ENCODE peak calls at places on chromosomes 16 and 17, in eight cellular contexts. One of them, this sample, is unnamed.

GRCh38 chr17:66347661-66348604 is 45.5 kb downstream of the PRKCA start:
- DNase-seq in GM20000: no peak
- DNase-seq in NCI-H2081: peak
- DNase-seq in adrenal gland: peak
- DNase-seq in mesenteric fat pad: no peak
- DNase-seq in M059J: peak
- DNase-seq in stimulated activated CD8-positive, alpha-beta memory T cell treated with anti-CD3 and anti-CD28 coated beads, Interleukin-2, amount 100 ng/mL, for 1 hour: no peak
- DNase-seq in AG09319: no peak
- DNase-seq in this sample: no peak

GRCh38 chr16:19540241-19540970 is 15.1 kb upstream of the VPS35L start:
- DNase-seq in NCI-H2081: no peak
- DNase-seq in AG09319: no peak
- DNase-seq in mesenteric fat pad: no peak
- DNase-seq in stimulated activated CD8-positive, alpha-beta memory T cell treated with anti-CD3 and anti-CD28 coated beads, Interleukin-2, amount 100 ng/mL, for 1 hour: no peak
- DNase-seq in GM20000: no peak
- DNase-seq in M059J: no peak
- DNase-seq in adrenal gland: no peak
- DNase-seq in this sample: no peak

GRCh38 chr17:50049636-50050035 is 6.3 kb upstream of the ITGA3 start:
- DNase-seq in NCI-H2081: no peak
- DNase-seq in stimulated activated CD8-positive, alpha-beta memory T cell treated with anti-CD3 and anti-CD28 coated beads, Interleukin-2, amount 100 ng/mL, for 1 hour: no peak
- DNase-seq in AG09319: no peak
- DNase-seq in GM20000: no peak
- DNase-seq in M059J: peak
- DNase-seq in adrenal gland: no peak
- DNase-seq in mesenteric fat pad: no peak
- DNase-seq in this sample: no peak

GRCh38 chr16:67449739-67450138 is 18.8 kb downstream of the HSD11B2 start:
- DNase-seq in M059J: no peak
- DNase-seq in adrenal gland: peak
- DNase-seq in NCI-H2081: no peak
- DNase-seq in AG09319: no peak
- DNase-seq in mesenteric fat pad: no peak
- DNase-seq in stimulated activated CD8-positive, alpha-beta memory T cell treated with anti-CD3 and anti-CD28 coated beads, Interleukin-2, amount 100 ng/mL, for 1 hour: no peak
- DNase-seq in GM20000: no peak
- DNase-seq in this sample: no peak

GRCh38 chr16:79317521-79317920 is 283.0 kb downstream of the MAF start:
- DNase-seq in GM20000: no peak
- DNase-seq in adrenal gland: no peak
- DNase-seq in mesenteric fat pad: no peak
- DNase-seq in NCI-H2081: no peak
- DNase-seq in AG09319: no peak
- DNase-seq in M059J: no peak
- DNase-seq in stimulated activated CD8-positive, alpha-beta memory T cell treated with anti-CD3 and anti-CD28 coated beads, Interleukin-2, amount 100 ng/mL, for 1 hour: no peak
- DNase-seq in this sample: no peak

GRCh38 chr17:47239663-47240374 is 13.8 kb upstream of the ITGB3 start:
- DNase-seq in NCI-H2081: peak
- DNase-seq in mesenteric fat pad: peak
- DNase-seq in adrenal gland: peak
- DNase-seq in AG09319: peak
- DNase-seq in M059J: peak
- DNase-seq in stimulated activated CD8-positive, alpha-beta memory T cell treated with anti-CD3 and anti-CD28 coated beads, Interleukin-2, amount 100 ng/mL, for 1 hour: no peak
- DNase-seq in GM20000: no peak
- DNase-seq in this sample: peak

GRCh38 chr17:73533801-73534574 is 110.3 kb downstream of the SDK2 start:
- DNase-seq in GM20000: no peak
- DNase-seq in adrenal gland: no peak
- DNase-seq in NCI-H2081: peak
- DNase-seq in stimulated activated CD8-positive, alpha-beta memory T cell treated with anti-CD3 and anti-CD28 coated beads, Interleukin-2, amount 100 ng/mL, for 1 hour: no peak
- DNase-seq in AG09319: no peak
- DNase-seq in mesenteric fat pad: no peak
- DNase-seq in M059J: no peak
- DNase-seq in this sample: peak

GRCh38 chr17:28216528-28216927 is 102.5 kb upstream of the TMEM97 start:
- DNase-seq in stimulated activated CD8-positive, alpha-beta memory T cell treated with anti-CD3 and anti-CD28 coated beads, Interleukin-2, amount 100 ng/mL, for 1 hour: no peak
- DNase-seq in M059J: peak
- DNase-seq in GM20000: no peak
- DNase-seq in AG09319: no peak
- DNase-seq in NCI-H2081: no peak
- DNase-seq in adrenal gland: no peak
- DNase-seq in mesenteric fat pad: no peak
- DNase-seq in this sample: peak

GRCh38 chr16:50252874-50253510 is 13.4 kb upstream of the ADCY7 start:
- DNase-seq in NCI-H2081: no peak
- DNase-seq in AG09319: no peak
- DNase-seq in adrenal gland: no peak
- DNase-seq in M059J: no peak
- DNase-seq in mesenteric fat pad: peak
- DNase-seq in GM20000: no peak
- DNase-seq in stimulated activated CD8-positive, alpha-beta memory T cell treated with anti-CD3 and anti-CD28 coated beads, Interleukin-2, amount 100 ng/mL, for 1 hour: no peak
- DNase-seq in this sample: no peak

GRCh38 chr17:9109933-9110332 is 88.6 kb downstream of the NTN1 start:
- DNase-seq in M059J: no peak
- DNase-seq in mesenteric fat pad: peak
- DNase-seq in NCI-H2081: no peak
- DNase-seq in adrenal gland: no peak
- DNase-seq in AG09319: no peak
- DNase-seq in stimulated activated CD8-positive, alpha-beta memory T cell treated with anti-CD3 and anti-CD28 coated beads, Interleukin-2, amount 100 ng/mL, for 1 hour: no peak
- DNase-seq in GM20000: no peak
- DNase-seq in this sample: no peak

GRCh38 chr17:226773-227580 is 45.5 kb upstream of the DOC2B start:
- DNase-seq in NCI-H2081: no peak
- DNase-seq in M059J: peak
- DNase-seq in AG09319: no peak
- DNase-seq in GM20000: no peak
- DNase-seq in adrenal gland: peak
- DNase-seq in stimulated activated CD8-positive, alpha-beta memory T cell treated with anti-CD3 and anti-CD28 coated beads, Interleukin-2, amount 100 ng/mL, for 1 hour: no peak
- DNase-seq in mesenteric fat pad: no peak
- DNase-seq in this sample: no peak

GRCh38 chr17:7794063-7794663 is 39.9 kb upstream of the KDM6B start:
- DNase-seq in M059J: no peak
- DNase-seq in mesenteric fat pad: no peak
- DNase-seq in AG09319: no peak
- DNase-seq in adrenal gland: no peak
- DNase-seq in GM20000: no peak
- DNase-seq in NCI-H2081: no peak
- DNase-seq in stimulated activated CD8-positive, alpha-beta memory T cell treated with anti-CD3 and anti-CD28 coated beads, Interleukin-2, amount 100 ng/mL, for 1 hour: no peak
- DNase-seq in this sample: no peak

GRCh38 chr17:49971848-49972485 is 3.0 kb downstream of the DLX4 start:
- DNase-seq in adrenal gland: peak
- DNase-seq in AG09319: no peak
- DNase-seq in M059J: peak
- DNase-seq in NCI-H2081: no peak
- DNase-seq in mesenteric fat pad: no peak
- DNase-seq in stimulated activated CD8-positive, alpha-beta memory T cell treated with anti-CD3 and anti-CD28 coated beads, Interleukin-2, amount 100 ng/mL, for 1 hour: no peak
- DNase-seq in GM20000: no peak
- DNase-seq in this sample: peak

GRCh38 chr17:55285340-55286301 is 20.9 kb downstream of the HLF start:
- DNase-seq in NCI-H2081: no peak
- DNase-seq in GM20000: no peak
- DNase-seq in AG09319: no peak
- DNase-seq in stimulated activated CD8-positive, alpha-beta memory T cell treated with anti-CD3 and anti-CD28 coated beads, Interleukin-2, amount 100 ng/mL, for 1 hour: no peak
- DNase-seq in M059J: peak
- DNase-seq in mesenteric fat pad: no peak
- DNase-seq in adrenal gland: peak
- DNase-seq in this sample: no peak

GRCh38 chr17:78789663-78790181 is 7.6 kb upstream of the CYTH1 start:
- DNase-seq in mesenteric fat pad: no peak
- DNase-seq in stimulated activated CD8-positive, alpha-beta memory T cell treated with anti-CD3 and anti-CD28 coated beads, Interleukin-2, amount 100 ng/mL, for 1 hour: no peak
- DNase-seq in GM20000: no peak
- DNase-seq in adrenal gland: peak
- DNase-seq in M059J: no peak
- DNase-seq in NCI-H2081: peak
- DNase-seq in AG09319: no peak
- DNase-seq in this sample: no peak

GRCh38 chr17:27038676-27039075 is 255.2 kb upstream of the WSB1 start:
- DNase-seq in adrenal gland: no peak
- DNase-seq in mesenteric fat pad: no peak
- DNase-seq in AG09319: no peak
- DNase-seq in GM20000: no peak
- DNase-seq in stimulated activated CD8-positive, alpha-beta memory T cell treated with anti-CD3 and anti-CD28 coated beads, Interleukin-2, amount 100 ng/mL, for 1 hour: no peak
- DNase-seq in M059J: peak
- DNase-seq in NCI-H2081: no peak
- DNase-seq in this sample: peak

GRCh38 chr16:24189941-24190340 is 66.2 kb upstream of the CACNG3 start:
- DNase-seq in M059J: no peak
- DNase-seq in NCI-H2081: no peak
- DNase-seq in mesenteric fat pad: no peak
- DNase-seq in stimulated activated CD8-positive, alpha-beta memory T cell treated with anti-CD3 and anti-CD28 coated beads, Interleukin-2, amount 100 ng/mL, for 1 hour: no peak
- DNase-seq in GM20000: no peak
- DNase-seq in AG09319: no peak
- DNase-seq in adrenal gland: no peak
- DNase-seq in this sample: no peak